ENCODE peak calls at places on chromosome X, in five cellular contexts. One of them, this sample, is unnamed.

GRCh38 chrX:31543565-31544125 is 471.8 kb upstream of the FTHL17 start:
- DNase-seq in suprapubic skin: no peak
- DNase-seq in right atrium auricular region: no peak
- DNase-seq in CD8-positive, alpha-beta memory T cell: no peak
- DNase-seq in gastrocnemius medialis: no peak
- DNase-seq in this sample: no peak

GRCh38 chrX:143635915-143636314 is at the start of gene SLITRK4:
- DNase-seq in right atrium auricular region: no peak
- DNase-seq in CD8-positive, alpha-beta memory T cell: no peak
- DNase-seq in gastrocnemius medialis: no peak
- DNase-seq in suprapubic skin: no peak
- DNase-seq in this sample: peak

GRCh38 chrX:154748712-154749339 is 2.1 kb downstream of the GAB3 start:
- DNase-seq in right atrium auricular region: no peak
- DNase-seq in CD8-positive, alpha-beta memory T cell: no peak
- DNase-seq in suprapubic skin: no peak
- DNase-seq in gastrocnemius medialis: no peak
- DNase-seq in this sample: no peak

GRCh38 chrX:103396186-103396585 is 19.8 kb downstream of the BEX3 start:
- DNase-seq in right atrium auricular region: no peak
- DNase-seq in gastrocnemius medialis: no peak
- DNase-seq in suprapubic skin: no peak
- DNase-seq in CD8-positive, alpha-beta memory T cell: no peak
- DNase-seq in this sample: no peak

GRCh38 chrX:72366178-72366577 is 60.5 kb upstream of the CITED1 start:
- DNase-seq in gastrocnemius medialis: no peak
- DNase-seq in CD8-positive, alpha-beta memory T cell: no peak
- DNase-seq in right atrium auricular region: no peak
- DNase-seq in suprapubic skin: no peak
- DNase-seq in this sample: no peak

GRCh38 chrX:118484216-118484903 is 11.3 kb upstream of the DOCK11 start:
- DNase-seq in gastrocnemius medialis: no peak
- DNase-seq in right atrium auricular region: no peak
- DNase-seq in suprapubic skin: no peak
- DNase-seq in CD8-positive, alpha-beta memory T cell: no peak
- DNase-seq in this sample: no peak

GRCh38 chrX:72297953-72298730 is 7.6 kb downstream of the CITED1 start:
- DNase-seq in suprapubic skin: no peak
- DNase-seq in gastrocnemius medialis: no peak
- DNase-seq in CD8-positive, alpha-beta memory T cell: no peak
- DNase-seq in right atrium auricular region: no peak
- DNase-seq in this sample: no peak

GRCh38 chrX:20477219-20477618 is 210.5 kb upstream of the RPS6KA3 start:
- DNase-seq in suprapubic skin: no peak
- DNase-seq in gastrocnemius medialis: no peak
- DNase-seq in right atrium auricular region: no peak
- DNase-seq in CD8-positive, alpha-beta memory T cell: no peak
- DNase-seq in this sample: no peak

GRCh38 chrX:53882331-53882730 is 161.9 kb downstream of the PHF8 start:
- DNase-seq in CD8-positive, alpha-beta memory T cell: no peak
- DNase-seq in suprapubic skin: no peak
- DNase-seq in gastrocnemius medialis: no peak
- DNase-seq in right atrium auricular region: no peak
- DNase-seq in this sample: no peak

DNA sequence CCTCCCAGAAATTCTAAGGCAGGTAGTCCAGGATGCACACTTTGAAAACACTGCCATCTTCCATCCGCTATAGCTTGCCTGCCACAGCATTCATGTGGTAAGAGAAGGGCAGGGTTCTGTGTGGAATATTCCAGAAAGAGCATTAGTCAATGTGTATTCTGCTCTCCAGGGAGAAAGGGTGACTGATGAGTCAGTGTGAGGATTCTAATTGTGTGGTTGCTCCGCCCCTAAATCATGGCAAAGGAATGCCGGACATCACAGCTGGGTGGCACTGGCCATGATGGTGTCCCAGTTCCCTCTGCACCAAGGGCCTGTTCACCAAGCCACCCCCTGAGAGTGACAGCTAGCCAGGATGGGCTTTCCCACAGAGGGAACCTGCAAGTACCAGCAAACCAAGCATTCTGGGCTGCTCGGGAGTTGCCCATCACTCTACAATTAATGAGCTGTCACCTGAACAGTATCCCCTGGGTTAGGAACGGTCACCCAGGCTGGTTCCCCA is 9.5 kb downstream of the IDS start:
- DNase-seq in CD8-positive, alpha-beta memory T cell: no peak
- DNase-seq in suprapubic skin: no peak
- DNase-seq in gastrocnemius medialis: no peak
- DNase-seq in right atrium auricular region: peak
- DNase-seq in this sample: no peak
- H3K27ac ChIP-seq in CD8-positive, alpha-beta memory T cell: no peak
- H3K27ac ChIP-seq in suprapubic skin: no peak
- H3K27ac ChIP-seq in gastrocnemius medialis: no peak
- H3K27ac ChIP-seq in right atrium auricular region: no peak
- H3K27ac ChIP-seq in this sample: no peak

DNA sequence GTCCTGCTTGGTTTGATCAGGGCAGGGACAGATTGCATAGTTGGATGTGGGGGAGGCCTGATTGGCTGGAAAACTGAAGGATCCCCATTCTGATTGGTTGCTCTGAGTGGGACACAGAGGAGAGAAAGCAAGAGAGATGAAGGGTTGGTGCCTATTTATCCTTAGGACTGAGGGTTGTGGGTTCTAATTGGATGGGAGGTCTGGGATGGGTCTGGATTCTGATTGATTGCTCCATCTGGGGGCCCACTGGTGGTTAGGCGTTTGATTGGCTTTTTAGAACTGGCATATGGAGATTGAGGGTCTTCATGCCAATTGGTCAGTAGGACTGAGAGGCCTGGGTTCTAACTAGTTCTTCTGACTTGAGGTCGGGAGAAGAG is 644 bp upstream of the EBP start:
- DNase-seq in CD8-positive, alpha-beta memory T cell: no peak
- DNase-seq in right atrium auricular region: no peak
- DNase-seq in gastrocnemius medialis: no peak
- DNase-seq in suprapubic skin: no peak
- DNase-seq in this sample: no peak
- H3K27ac ChIP-seq in CD8-positive, alpha-beta memory T cell: peak
- H3K27ac ChIP-seq in right atrium auricular region: peak
- H3K27ac ChIP-seq in gastrocnemius medialis: no peak
- H3K27ac ChIP-seq in suprapubic skin: peak
- H3K27ac ChIP-seq in this sample: no peak

DNA sequence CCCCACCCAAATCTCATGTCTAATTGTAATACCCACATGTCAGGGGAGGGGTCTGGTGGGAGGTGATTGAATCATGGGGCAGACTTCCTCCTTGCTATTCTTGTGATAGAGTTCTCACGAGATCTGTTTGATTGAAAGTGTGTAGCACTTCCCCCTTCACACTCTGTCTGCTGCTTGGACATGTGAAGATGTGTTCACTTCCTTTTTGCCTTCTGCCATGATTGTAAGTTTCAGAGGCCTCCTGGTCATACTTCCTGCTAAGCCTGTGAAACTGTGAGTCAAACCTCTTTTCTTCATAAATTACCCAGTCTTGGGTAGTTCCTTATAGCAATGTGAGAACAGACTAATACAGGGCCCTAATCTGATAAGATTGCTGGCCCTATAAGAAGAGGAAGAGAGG is 1514.8 kb downstream of the RPA4 start:
- DNase-seq in right atrium auricular region: no peak
- DNase-seq in suprapubic skin: no peak
- DNase-seq in CD8-positive, alpha-beta memory T cell: no peak
- DNase-seq in gastrocnemius medialis: no peak
- DNase-seq in this sample: no peak
- H3K27ac ChIP-seq in right atrium auricular region: no peak
- H3K27ac ChIP-seq in suprapubic skin: no peak
- H3K27ac ChIP-seq in CD8-positive, alpha-beta memory T cell: no peak
- H3K27ac ChIP-seq in gastrocnemius medialis: no peak
- H3K27ac ChIP-seq in this sample: no peak

DNA sequence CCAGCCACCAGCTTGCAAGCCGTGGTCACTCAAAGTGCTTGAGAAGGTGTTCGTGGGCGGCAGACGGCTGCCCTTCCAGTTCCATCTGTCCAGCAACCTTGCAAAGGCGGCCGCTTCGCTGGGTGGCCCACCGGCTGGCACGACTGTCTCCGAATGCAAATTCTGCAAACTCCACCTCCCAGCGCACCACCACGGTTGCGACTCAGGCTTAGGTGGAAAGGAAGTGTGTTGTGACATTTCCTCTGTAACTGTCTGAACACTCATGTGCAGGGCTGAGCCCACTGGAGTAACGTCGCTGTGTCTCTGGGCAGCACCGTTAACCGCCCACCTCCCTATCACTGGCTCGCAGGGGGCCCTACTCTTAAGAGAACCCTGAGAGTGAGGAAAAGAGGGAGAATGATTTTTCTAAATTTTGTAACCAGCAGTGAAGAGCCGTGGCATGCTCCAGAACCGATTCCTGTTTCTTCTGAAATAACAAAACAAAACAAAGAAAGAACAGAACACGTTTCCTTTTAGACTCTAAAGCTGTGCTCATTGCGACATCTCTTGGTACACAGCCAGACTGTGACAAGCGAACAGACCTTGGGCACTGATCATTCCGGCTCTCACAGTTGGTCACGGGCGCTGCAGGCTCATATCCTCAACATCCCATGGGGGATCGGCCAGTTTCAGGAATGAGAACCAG is at the start of gene P2RY8:
- DNase-seq in CD8-positive, alpha-beta memory T cell: peak
- DNase-seq in right atrium auricular region: peak
- DNase-seq in gastrocnemius medialis: peak
- DNase-seq in suprapubic skin: peak
- DNase-seq in this sample: no peak
- H3K27ac ChIP-seq in CD8-positive, alpha-beta memory T cell: peak
- H3K27ac ChIP-seq in right atrium auricular region: peak
- H3K27ac ChIP-seq in gastrocnemius medialis: peak
- H3K27ac ChIP-seq in suprapubic skin: no peak
- H3K27ac ChIP-seq in this sample: no peak

GRCh38 chrX:10569946-10570345 is 50.4 kb downstream of the MID1 start:
- DNase-seq in suprapubic skin: no peak
- DNase-seq in right atrium auricular region: no peak
- DNase-seq in CD8-positive, alpha-beta memory T cell: no peak
- DNase-seq in gastrocnemius medialis: no peak
- DNase-seq in this sample: no peak
- H3K27ac ChIP-seq in suprapubic skin: no peak
- H3K27ac ChIP-seq in right atrium auricular region: peak
- H3K27ac ChIP-seq in CD8-positive, alpha-beta memory T cell: no peak
- H3K27ac ChIP-seq in gastrocnemius medialis: no peak
- H3K27ac ChIP-seq in this sample: no peak

GRCh38 chrX:41027388-41027787 is 57.9 kb upstream of the USP9X start:
- DNase-seq in suprapubic skin: no peak
- DNase-seq in right atrium auricular region: no peak
- DNase-seq in gastrocnemius medialis: no peak
- DNase-seq in CD8-positive, alpha-beta memory T cell: no peak
- DNase-seq in this sample: no peak
- H3K27ac ChIP-seq in suprapubic skin: no peak
- H3K27ac ChIP-seq in right atrium auricular region: no peak
- H3K27ac ChIP-seq in gastrocnemius medialis: no peak
- H3K27ac ChIP-seq in CD8-positive, alpha-beta memory T cell: no peak
- H3K27ac ChIP-seq in this sample: no peak